ENCODE peak calls at places on chromosomes 7 and 10, in four cellular contexts. Y, R, C and E are unnamed samples.

GRCh38 chr7:22934473-22935065 is 79.4 kb downstream of the HYCC1 start:
- DNase-seq in R (no peak), Y (no peak), C (no peak), E (no peak)

GRCh38 chr7:140670343-140670935 is 2.3 kb upstream of the ADCK2 start:
- DNase-seq in Y (peak), C (no peak), R (no peak), E (no peak)

GRCh38 chr7:137874390-137874789 is 27.6 kb upstream of the DGKI start:
- DNase-seq in Y (no peak), R (no peak), C (no peak), E (no peak)

GRCh38 chr10:75922435-75922834 is 491.0 kb downstream of the LRMDA start:
- DNase-seq in C (no peak), R (no peak), Y (no peak), E (no peak)

GRCh38 chr7:101020444-101020843 is 563 bp downstream of the MUC17 start:
- DNase-seq in Y (no peak), C (no peak), R (no peak), E (no peak)

GRCh38 chr7:44287488-44288380 is 37.7 kb downstream of the CAMK2B start:
- DNase-seq in R (no peak), C (no peak), Y (peak), E (no peak)

GRCh38 chr7:73736885-73737284 is 1.7 kb downstream of the ABHD11 start:
- DNase-seq in C (no peak), R (no peak), Y (no peak), E (no peak)

GRCh38 chr7:41696323-41696916 is 6.5 kb downstream of the INHBA start:
- DNase-seq in R (no peak), C (no peak), Y (peak), E (peak)

GRCh38 chr10:8017276-8017675 is 37.2 kb upstream of the GATA3 start:
- DNase-seq in Y (no peak), R (no peak), C (no peak), E (no peak)

GRCh38 chr7:155591055-155591750 is 44.8 kb upstream of the CNPY1 start:
- DNase-seq in Y (peak), R (no peak), C (peak), E (no peak)

GRCh38 chr10:43043773-43044394 is 33.0 kb upstream of the RET start:
- DNase-seq in R (no peak), C (no peak), Y (no peak), E (no peak)

GRCh38 chr10:89213191-89213808 is 6.2 kb upstream of the CH25H start:
- DNase-seq in R (no peak), C (peak), Y (peak), E (no peak)

GRCh38 chr10:69516548-69517195 is 56.5 kb downstream of the NEUROG3 start:
- DNase-seq in C (no peak), R (no peak), Y (no peak), E (no peak)

GRCh38 chr10:36634916-36635315 is 490.5 kb upstream of the ANKRD30A start:
- DNase-seq in C (no peak), R (no peak), Y (no peak), E (no peak)

GRCh38 chr10:70812814-70813213 is 2.9 kb upstream of the SGPL1 start:
- DNase-seq in C (no peak), R (no peak), Y (no peak), E (no peak)

GRCh38 chr10:31739759-31740158 is 188.9 kb downstream of the ARHGAP12 start:
- DNase-seq in R (no peak), C (no peak), Y (no peak), E (no peak)

GRCh38 chr7:121561717-121562116 is 165.6 kb upstream of the FAM3C start:
- DNase-seq in Y (no peak), C (no peak), R (no peak), E (no peak)

GRCh38 chr7:121555558-121555957 is 159.4 kb upstream of the FAM3C start:
- DNase-seq in C (no peak), Y (no peak), R (no peak), E (no peak)

GRCh38 chr7:121562274-121562673 is 166.2 kb upstream of the FAM3C start:
- DNase-seq in R (no peak), C (no peak), Y (no peak), E (no peak)

GRCh38 chr7:121557034-121557892 is 161.2 kb upstream of the FAM3C start:
- DNase-seq in R (no peak), Y (no peak), C (no peak), E (no peak)

DNA sequence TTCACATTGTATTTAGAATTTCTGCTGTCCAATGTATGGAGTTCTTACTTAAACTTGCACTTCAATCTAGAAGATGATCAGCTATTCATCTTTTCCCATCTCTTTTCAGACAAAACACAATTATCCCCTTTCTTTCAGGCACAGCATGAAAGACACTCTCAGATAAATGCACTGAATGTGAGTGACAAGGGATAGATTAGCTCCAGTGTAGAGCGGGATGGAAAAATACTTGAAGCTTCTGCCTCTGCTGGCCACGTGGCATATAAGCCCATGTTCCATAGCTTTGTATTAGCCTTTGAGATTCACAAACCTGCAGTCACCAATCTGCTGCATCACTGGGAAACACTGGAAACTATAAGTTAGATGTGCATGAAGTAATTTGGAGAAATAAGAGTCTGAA is 162.2 kb upstream of the FAM3C start:
- DNase-seq in Y (peak), R (no peak), C (no peak), E (no peak)
- TF ChIP-seq POLR2AphosphoS5 in Y (no peak), R (no peak), C (no peak), E (no peak)

DNA sequence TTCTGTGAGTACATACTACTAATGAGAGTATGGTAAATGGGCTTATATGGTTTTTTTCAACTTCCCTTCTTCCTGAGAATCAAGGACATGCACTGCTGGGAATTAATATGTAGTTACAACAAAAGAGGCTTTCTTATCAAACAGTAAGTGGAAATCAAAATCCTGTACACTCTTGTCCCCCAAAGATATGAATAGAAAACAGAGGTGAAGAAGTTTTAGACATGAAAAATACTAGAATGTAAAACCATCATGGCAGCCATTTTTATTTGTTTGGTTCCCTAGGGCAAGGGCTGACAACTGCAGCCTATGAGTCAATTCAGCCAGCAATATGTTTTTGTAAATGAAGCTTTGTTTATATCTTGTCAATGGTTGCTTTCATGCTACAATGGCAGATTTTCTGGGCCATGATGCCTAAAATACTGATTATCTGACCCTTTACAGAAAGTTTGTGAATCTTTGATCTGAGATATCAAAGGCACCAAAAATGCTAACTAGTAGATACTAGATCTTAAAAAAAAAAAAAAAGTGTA is 422.4 kb downstream of the PARD3 start:
- DNase-seq in C (no peak), R (no peak), Y (no peak), E (no peak)
- TF ChIP-seq SPI1 in C (no peak), R (no peak), Y (no peak), E (no peak)

GRCh38 chr10:93462881-93463280 is 19.3 kb downstream of the MYOF start:
- DNase-seq in Y (no peak), R (peak), C (no peak), E (no peak)

GRCh38 chr10:93463723-93464511 is 18.2 kb downstream of the MYOF start:
- DNase-seq in C (no peak), Y (no peak), R (no peak), E (no peak)

GRCh38 chr10:93464826-93465388 is 17.2 kb downstream of the MYOF start:
- DNase-seq in Y (no peak), C (no peak), R (no peak), E (no peak)

GRCh38 chr10:93468532-93469213 is 13.5 kb downstream of the MYOF start:
- DNase-seq in Y (no peak), C (no peak), R (no peak), E (no peak)

DNA sequence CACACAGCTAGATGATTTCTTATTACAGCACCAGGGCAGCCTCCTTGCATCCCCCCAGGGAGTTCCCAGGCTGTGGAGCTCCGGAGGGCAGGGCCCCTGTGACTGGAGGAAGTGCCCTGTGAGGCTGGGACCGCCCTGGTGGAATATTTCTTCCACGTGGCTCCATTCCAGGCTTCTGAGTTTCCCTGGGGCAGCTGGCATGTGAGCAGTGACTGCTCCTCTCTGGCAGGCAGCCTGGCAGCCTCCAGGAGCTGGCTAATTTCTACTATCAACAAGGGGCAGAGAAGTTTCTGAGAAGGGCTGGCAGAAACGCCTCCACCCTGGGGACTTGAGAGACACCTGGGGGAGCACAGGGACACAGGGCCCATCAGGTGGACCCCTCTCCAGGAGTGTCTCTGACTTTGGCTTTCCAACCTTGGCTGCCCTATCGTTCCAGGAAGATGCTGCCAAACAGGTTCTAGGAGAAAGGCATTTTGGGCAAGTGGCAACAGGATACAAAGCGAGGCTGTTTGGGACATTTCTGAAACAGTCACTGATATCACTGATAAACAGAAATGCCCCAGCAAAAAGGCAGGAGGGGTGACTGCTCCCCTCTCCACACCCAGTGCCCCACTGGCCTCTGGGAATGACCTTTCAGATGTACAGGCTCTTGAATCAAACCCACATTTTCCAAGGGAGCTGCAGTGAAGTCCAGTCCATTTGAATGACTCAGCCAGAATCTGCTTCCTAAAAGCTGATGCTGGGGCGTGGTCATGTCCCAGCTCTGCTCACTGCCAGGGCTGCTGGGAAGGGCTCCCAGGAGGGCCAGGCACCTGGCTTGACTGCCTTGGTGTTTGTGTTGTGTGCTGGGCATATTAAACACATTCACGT is 16.1 kb downstream of the MYOF start:
- DNase-seq in Y (peak), R (no peak), C (no peak), E (no peak)
- TF ChIP-seq POLR2AphosphoS5 in Y (no peak), R (no peak), C (no peak), E (no peak)

GRCh38 chr7:112185005-112185834 is 21.0 kb downstream of the DOCK4 start:
- DNase-seq in R (no peak), Y (no peak), C (no peak), E (no peak)

GRCh38 chr7:112184455-112184854 is 21.7 kb downstream of the DOCK4 start:
- DNase-seq in C (no peak), R (no peak), Y (no peak), E (no peak)

GRCh38 chr7:112180223-112180622 is 26.0 kb downstream of the DOCK4 start:
- DNase-seq in R (no peak), C (no peak), Y (no peak), E (no peak)

GRCh38 chr7:112183266-112183665 is 22.9 kb downstream of the DOCK4 start:
- DNase-seq in C (no peak), Y (no peak), R (no peak), E (no peak)

DNA sequence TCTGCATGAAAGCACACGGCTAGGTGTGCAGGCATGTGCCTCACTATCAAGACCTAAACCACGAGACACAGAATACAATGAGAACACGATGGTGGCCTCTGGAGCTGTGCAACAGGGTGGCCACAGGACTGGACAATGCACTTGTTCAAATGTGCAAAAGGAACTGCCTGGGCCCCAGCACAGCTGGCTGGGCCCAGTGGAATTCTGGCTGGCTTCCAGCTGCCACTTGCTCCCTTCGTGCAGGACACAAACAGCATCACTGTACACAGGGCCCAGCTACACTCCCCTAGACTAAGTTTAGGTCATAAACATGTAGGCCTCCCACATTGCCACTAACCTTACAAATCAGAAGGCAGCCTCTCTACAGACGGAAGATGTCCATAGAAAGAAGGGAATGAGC is 23.4 kb downstream of the DOCK4 start:
- DNase-seq in C (no peak), R (no peak), Y (no peak), E (no peak)
- TF ChIP-seq SPI1 in C (no peak), R (no peak), Y (no peak), E (no peak)

DNA sequence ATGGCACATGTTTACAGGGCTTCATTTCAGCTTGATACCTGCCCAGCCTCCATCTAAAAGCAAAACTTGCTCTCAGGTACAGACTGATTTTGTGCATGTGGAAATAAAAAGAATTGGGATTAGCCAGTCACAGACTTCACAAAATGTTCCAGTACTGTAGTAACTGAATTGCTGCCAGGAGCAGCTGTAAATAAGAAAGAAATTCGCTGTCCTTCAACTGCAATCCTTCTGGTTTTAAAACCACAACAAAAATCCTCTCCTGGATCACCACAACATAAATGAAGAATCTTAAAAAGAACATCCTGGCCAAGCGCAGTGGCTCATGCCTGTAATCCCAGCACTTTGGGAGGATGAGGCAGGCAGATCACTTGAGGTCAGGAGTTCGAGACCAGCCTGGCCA is 3.9 kb upstream of the MIOS start:
- DNase-seq in R (no peak), Y (no peak), C (no peak), E (no peak)
- TF ChIP-seq POLR2AphosphoS5 in R (no peak), Y (no peak), C (no peak), E (no peak)

GRCh38 chr7:17185690-17186070 is 112.8 kb upstream of the AHR start:
- DNase-seq in C (peak), Y (no peak), R (peak), E (no peak)
- TF ChIP-seq SPI1 in C (peak), Y (peak), R (peak), E (peak)